ENCODE peak calls at places on chromosomes 12 and 14, in nine cellular contexts. R, V, K, Z, E, W, I, M and O are unnamed samples.

GRCh38 chr12:42958271-42958674 is 368.7 kb upstream of the PRICKLE1 start:
- DNase-seq in E (no peak), K (no peak), Z (no peak), R (no peak), M (no peak), I (no peak), W (peak; percentile 26), V (no peak), O (no peak)

GRCh38 chr14:54566410-54567223 is at the start of gene SAMD4A:
- DNase-seq in Z (peak; percentile 75), W (peak; percentile 86), R (peak; percentile 87), E (peak; percentile 47), V (peak; percentile 74), K (peak; percentile 77), M (peak; percentile 68), I (peak; percentile 63), O (peak; percentile 82)

GRCh38 chr14:96261053-96261452 is 5.0 kb downstream of the BDKRB1 start:
- DNase-seq in M (no peak), E (no peak), I (no peak), V (no peak), Z (peak; percentile 38), K (no peak), W (peak; percentile 35), R (no peak), O (no peak)

GRCh38 chr14:35051796-35052195 is 5.7 kb downstream of the FAM177A1 start:
- DNase-seq in E (no peak), V (no peak), W (peak; percentile 24), K (no peak), R (no peak), I (no peak), M (no peak), Z (no peak), O (no peak)

GRCh38 chr14:37587881-37588666 is 7.0 kb downstream of the FOXA1 start:
- DNase-seq in M (no peak), R (peak; percentile 36), I (no peak), E (no peak), W (no peak), K (no peak), Z (no peak), V (no peak), O (no peak)

GRCh38 chr12:89731614-89732013 is 23.0 kb upstream of the ATP2B1 start:
- DNase-seq in K (no peak), Z (no peak), W (peak; percentile 82), I (no peak), E (no peak), R (no peak), V (no peak), M (no peak), O (peak; percentile 27)

GRCh38 chr12:123749355-123749754 is 12.7 kb upstream of the DNAH10 start:
- DNase-seq in E (no peak), I (no peak), Z (no peak), K (no peak), W (no peak), V (no peak), R (no peak), M (no peak), O (no peak)

GRCh38 chr12:117067016-117067415 is 32.2 kb downstream of the TESC start:
- DNase-seq in I (no peak), K (no peak), V (no peak), R (peak; percentile 35), E (no peak), M (no peak), W (no peak), Z (no peak), O (no peak)

GRCh38 chr12:124389537-124390441 is 94.9 kb downstream of the RFLNA start:
- DNase-seq in I (no peak), K (no peak), R (no peak), M (no peak), W (no peak), Z (no peak), V (peak; percentile 64), E (no peak), O (no peak)

GRCh38 chr14:78022059-78022458 is 148.1 kb upstream of the NRXN3 start:
- DNase-seq in Z (peak; percentile 48), R (peak; percentile 65), E (peak; percentile 66), M (no peak), K (peak; percentile 84), W (peak; percentile 16), V (no peak), I (no peak), O (no peak)

GRCh38 chr12:128572311-128572810 is 251.4 kb downstream of the SLC15A4 start:
- DNase-seq in Z (no peak), E (peak; percentile 51), K (peak; percentile 86), R (no peak), I (no peak), W (no peak), V (no peak), M (no peak), O (no peak)

GRCh38 chr12:78698747-78699146 is 165.8 kb upstream of the SYT1 start:
- DNase-seq in R (no peak), Z (no peak), M (no peak), K (no peak), V (no peak), I (no peak), E (no peak), W (peak; percentile 39), O (no peak)

GRCh38 chr14:99164712-99165111 is 107.3 kb downstream of the BCL11B start:
- DNase-seq in Z (no peak), I (no peak), R (no peak), K (no peak), W (no peak), V (no peak), E (no peak), M (no peak), O (no peak)

GRCh38 chr12:1053690-1054089 is 62.7 kb downstream of the ERC1 start:
- DNase-seq in Z (no peak), I (no peak), V (no peak), R (no peak), W (no peak), M (no peak), K (no peak), E (no peak), O (no peak)

GRCh38 chr12:92553389-92553788 is 149.4 kb upstream of the PLEKHG7 start:
- DNase-seq in K (peak; percentile 46), R (peak; percentile 73), I (no peak), Z (peak; percentile 72), W (no peak), M (no peak), E (no peak), V (peak; percentile 35), O (no peak)

GRCh38 chr12:89863968-89864367 is 155.3 kb upstream of the ATP2B1 start:
- DNase-seq in I (no peak), E (no peak), Z (no peak), M (no peak), W (no peak), R (no peak), V (no peak), K (no peak), O (no peak)

GRCh38 chr14:50875359-50876090 is 3.7 kb downstream of the ABHD12B start:
- DNase-seq in V (no peak), E (no peak), Z (no peak), I (no peak), M (no peak), K (no peak), R (no peak), W (peak; percentile 54), O (no peak)

GRCh38 chr12:52806169-52806811 is 7.6 kb downstream of the KRT4 start:
- DNase-seq in M (no peak), E (no peak), W (no peak), V (no peak), R (no peak), I (no peak), K (no peak), Z (no peak), O (no peak)

GRCh38 chr14:76465651-76466050 is 89.7 kb downstream of the ESRRB start:
- DNase-seq in M (no peak), I (no peak), V (no peak), E (no peak), R (no peak), K (no peak), Z (no peak), W (no peak), O (no peak)

GRCh38 chr14:99354166-99354875 is 82.3 kb upstream of the BCL11B start:
- DNase-seq in W (no peak), M (no peak), Z (no peak), V (no peak), R (no peak), I (no peak), K (no peak), E (no peak), O (no peak)

GRCh38 chr14:63712123-63712522 is 15.7 kb downstream of the SGPP1 start:
- DNase-seq in M (no peak), W (no peak), Z (no peak), I (no peak), R (no peak), E (no peak), V (no peak), K (no peak), O (no peak)
- TF ChIP-seq POLR2A in M (no peak), W (no peak), Z (no peak), I (no peak), R (no peak), E (no peak), V (no peak), K (no peak), O (no peak)

DNA sequence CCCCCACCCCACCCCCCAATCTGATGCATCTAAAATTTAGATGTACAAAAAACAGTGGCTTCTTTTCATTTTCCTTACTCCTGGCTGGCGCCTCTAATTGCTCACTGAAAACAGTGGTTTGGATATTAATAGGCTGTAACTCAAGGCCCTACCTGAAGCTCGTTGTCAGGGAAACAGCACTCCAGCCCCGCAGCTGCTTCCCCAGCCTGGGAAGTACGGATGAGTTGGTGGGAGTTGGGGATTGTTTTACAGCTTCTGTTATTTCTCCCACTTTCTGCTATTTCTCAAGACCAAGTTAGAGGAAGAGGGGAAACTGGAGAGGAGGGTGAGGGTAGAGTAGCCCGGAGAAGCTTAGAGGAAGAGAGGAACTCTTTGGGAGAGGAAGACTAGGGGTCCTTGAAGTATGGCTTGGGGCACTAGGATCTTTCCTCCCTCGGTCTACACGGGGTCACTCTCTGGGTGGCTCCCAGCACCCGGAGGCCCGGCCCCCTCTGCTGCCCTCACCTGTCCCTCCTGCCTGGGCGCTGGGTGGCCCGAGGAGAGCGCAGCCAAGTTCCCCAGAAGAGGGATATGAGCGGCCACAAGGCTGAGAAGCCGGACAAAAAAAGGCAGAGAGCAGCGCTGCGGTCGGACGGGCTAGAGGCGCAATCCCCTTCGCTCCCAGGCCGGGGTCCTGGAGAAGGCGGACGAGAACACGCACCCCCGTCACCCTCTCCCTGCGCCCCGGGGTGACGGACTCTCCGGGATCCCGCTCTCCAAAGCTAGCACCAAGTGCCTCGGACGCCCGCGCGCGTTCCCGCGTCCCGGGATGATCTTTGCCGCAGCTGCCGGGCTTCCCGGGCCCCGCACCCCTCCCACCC is 702 bp downstream of the SPTB start:
- DNase-seq in K (no peak), W (no peak), V (no peak), I (no peak), R (peak; percentile 58), Z (peak; percentile 9), M (no peak), E (peak; percentile 15), O (no peak)
- H3K4me3 ChIP-seq in K (peak overlapping the region; percentile 67), W (no peak overlapping the region), V (peak overlapping the region; percentile 37), I (peak overlapping the region; percentile 63), R (peak overlapping the region; percentile 65), Z (peak overlapping the region; percentile 26), M (peak overlapping the region; percentile 46), E (peak overlapping the region; percentile 78), O (peak overlapping the region; percentile 73)

GRCh38 chr14:47442206-47442605 is 233.2 kb downstream of the MDGA2 start:
- DNase-seq in K (peak; percentile 42), V (no peak), I (no peak), W (no peak), M (no peak), R (no peak), E (no peak), Z (no peak), O (no peak)
- H3K27ac ChIP-seq in K (no peak overlapping the region), V (no peak overlapping the region), I (no peak overlapping the region), W (no peak overlapping the region), M (no peak overlapping the region), R (no peak overlapping the region), E (no peak overlapping the region), Z (no peak overlapping the region), O (no peak overlapping the region)

GRCh38 chr12:122265931-122266771 is at the start of gene VPS33A:
- DNase-seq in E (peak; percentile 95), K (peak; percentile 97), Z (peak; percentile 98), M (peak; percentile 98), V (peak; percentile 98), I (peak; percentile 94), R (peak; percentile 98), W (peak; percentile 99), O (peak; percentile 98)
- TF ChIP-seq POLR2A in E (peak; percentile 89), K (no peak), Z (peak; percentile 24), M (peak; percentile 31), V (peak; percentile 61), I (no peak), R (peak; percentile 57), W (peak; percentile 78), O (peak; percentile 52)